ENCODE peak calls at places on chromosomes 7 and 10, in eight cellular contexts. K is neuronal stem cell; Z is GM10248; R is GM13976; T is iPS-NIHi11; B is stimulated activated CD4-positive, alpha-beta T cell treated with anti-CD3 and anti-CD28 coated beads, Interleukin-15, amount 100 ng/mL, for 48 hours; W is HFFc6; D is GM04504. E is an unnamed sample.

GRCh38 chr7:39125849-39126248 is 148.1 kb downstream of the POU6F2 start:
- DNase-seq in D (no peak), K (peak), R (no peak), W (no peak), T (no peak), Z (no peak), B (no peak), E (no peak)

GRCh38 chr7:5595545-5596045 is 172.0 kb upstream of the TNRC18 start:
- DNase-seq in R (no peak), Z (peak), K (no peak), W (peak), T (peak), D (peak), B (no peak), E (peak)

GRCh38 chr10:112852308-112852707 is 97.7 kb upstream of the TCF7L2 start:
- DNase-seq in D (no peak), W (no peak), R (no peak), K (no peak), T (no peak), Z (no peak), B (no peak), E (no peak)

GRCh38 chr10:89516149-89516832 is 19.1 kb downstream of the SLC16A12 start:
- DNase-seq in D (peak), K (no peak), T (peak), Z (no peak), R (no peak), W (peak), B (no peak), E (peak)

GRCh38 chr7:155533120-155533826 is 13.1 kb downstream of the CNPY1 start:
- DNase-seq in T (peak), W (no peak), D (no peak), Z (no peak), K (peak), B (no peak), R (no peak), E (no peak)

GRCh38 chr10:131843089-131843595 is 57.7 kb upstream of the PPP2R2D start:
- DNase-seq in D (no peak), T (no peak), W (no peak), B (no peak), R (no peak), K (no peak), Z (no peak), E (no peak)

GRCh38 chr7:97851725-97852124 is 20.5 kb downstream of the ASNS start:
- DNase-seq in D (peak), T (no peak), K (no peak), W (peak), B (no peak), R (no peak), Z (no peak), E (no peak)

GRCh38 chr10:77798940-77799339 is 127.6 kb downstream of the DLG5 start:
- DNase-seq in Z (no peak), D (no peak), T (no peak), K (no peak), W (no peak), R (no peak), B (no peak), E (no peak)

GRCh38 chr10:29276251-29276850 is 12.5 kb upstream of the LYZL1 start:
- DNase-seq in D (no peak), R (no peak), Z (no peak), K (no peak), B (no peak), W (no peak), T (no peak), E (peak)

GRCh38 chr10:117938104-117938503 is 108.6 kb downstream of the RAB11FIP2 start:
- DNase-seq in Z (no peak), T (no peak), R (no peak), W (no peak), D (no peak), K (no peak), B (no peak), E (no peak)

GRCh38 chr10:79386637-79387465 is 39.6 kb downstream of the PPIF start:
- DNase-seq in Z (peak), R (peak), B (no peak), K (no peak), T (peak), D (no peak), W (no peak), E (no peak)

GRCh38 chr7:36021367-36021766 is 131.7 kb upstream of the EEPD1 start:
- DNase-seq in Z (no peak), D (no peak), R (no peak), K (no peak), T (peak), B (no peak), W (no peak), E (no peak)

GRCh38 chr7:155316427-155317113 is 18.9 kb downstream of the INSIG1 start:
- DNase-seq in W (no peak), T (no peak), D (no peak), Z (no peak), R (no peak), B (no peak), K (no peak), E (no peak)

GRCh38 chr7:22110227-22110839 is 164.6 kb upstream of the CDCA7L start:
- DNase-seq in K (peak), R (peak), T (peak), Z (peak), B (peak), D (peak), W (peak), E (peak)

GRCh38 chr7:44454348-44454747 is 36.1 kb downstream of the NUDCD3 start:
- DNase-seq in W (no peak), T (no peak), R (no peak), Z (no peak), B (no peak), D (no peak), K (no peak), E (no peak)

GRCh38 chr10:69375307-69376151 is 41.2 kb downstream of the TACR2 start:
- DNase-seq in W (no peak), B (no peak), Z (no peak), R (no peak), K (peak), T (peak), D (no peak), E (peak)

GRCh38 chr10:47425813-47426419 is 41.8 kb upstream of the ZNF488 start:
- DNase-seq in B (no peak), W (no peak), Z (no peak), K (no peak), T (no peak), D (no peak), R (no peak), E (no peak)

GRCh38 chr7:3482147-3482921 is 181.3 kb downstream of the SDK1 start:
- DNase-seq in B (no peak), D (no peak), R (no peak), Z (no peak), T (peak), W (no peak), K (peak), E (peak)

GRCh38 chr7:111678281-111678680 is 116.0 kb upstream of the IMMP2L start:
- DNase-seq in T (no peak), W (peak), B (no peak), R (no peak), K (no peak), Z (no peak), D (no peak), E (no peak)

GRCh38 chr7:127671341-127671740 is 19.3 kb downstream of the SND1 start:
- DNase-seq in T (no peak), D (no peak), K (no peak), Z (no peak), W (no peak), R (no peak), B (no peak), E (no peak)

GRCh38 chr10:98449287-98449686 is 2.6 kb upstream of the HPS1 start:
- DNase-seq in D (no peak), B (no peak), R (no peak), T (no peak), Z (no peak), K (no peak), W (no peak), E (no peak)

GRCh38 chr10:21047511-21047910 is 150.4 kb upstream of the NEBL start:
- DNase-seq in B (no peak), T (no peak), K (no peak), R (no peak), D (no peak), Z (no peak), W (no peak), E (no peak)

GRCh38 chr10:35336084-35336831 is at the start of gene CCNY:
- DNase-seq in B (peak), W (peak), R (peak), D (no peak), K (peak), Z (peak), T (peak), E (peak)

GRCh38 chr7:55192718-55193117 is 172.4 kb upstream of the LANCL2 start:
- DNase-seq in T (no peak), K (no peak), R (no peak), W (peak), B (no peak), Z (no peak), D (peak), E (peak)

GRCh38 chr10:22029450-22030236 is 26.1 kb upstream of the DNAJC1 start:
- DNase-seq in T (no peak), Z (no peak), K (no peak), W (no peak), B (no peak), R (no peak), D (no peak), E (no peak)

GRCh38 chr7:97024209-97025129 is at the start of gene DLX5:
- DNase-seq in D (no peak), R (no peak), K (peak), T (peak), Z (no peak), W (no peak), B (no peak), E (peak)

E was measured in Caki2.